ENCODE peak calls at places on chromosomes 6 and 20, in ten cellular contexts. U is AG04450, H is cardiac muscle cell, C is progenitor cell of endocrine pancreas, R is body of pancreas, X is A549, B is endothelial cell, J is psoas muscle, I is IMR-90, S is upper lobe of right lung. Y is an unnamed sample.

GRCh38 chr6:111210074-111210729 is 122.9 kb downstream of the SLC16A10 start:
- DNase-seq in U (peak), H (peak), C (no peak), R (no peak), X (peak), B (peak), J (no peak), I (peak), S (no peak), Y (peak)

GRCh38 chr20:23937303-23938117 is 51.1 kb downstream of the GGTLC1 start:
- DNase-seq in U (no peak), H (peak), C (peak), R (peak), X (peak), B (peak), J (no peak), I (peak), S (peak), Y (no peak)

GRCh38 chr6:102813489-102814275 is 1420.2 kb downstream of the GRIK2 start:
- DNase-seq in U (no peak), H (no peak), C (no peak), R (no peak), X (no peak), B (no peak), J (no peak), I (no peak), S (no peak), Y (no peak)

GRCh38 chr6:12331474-12331873 is 41.3 kb downstream of the EDN1 start:
- DNase-seq in U (no peak), H (no peak), C (no peak), R (peak), X (peak), B (no peak), J (no peak), I (no peak), S (no peak), Y (no peak)

GRCh38 chr6:84027340-84028183 is 6.0 kb upstream of the MRAP2 start:
- DNase-seq in U (no peak), H (no peak), C (no peak), R (peak), X (peak), B (no peak), J (no peak), I (peak), S (no peak), Y (peak)

GRCh38 chr6:138188278-138188923 is 26.7 kb downstream of the ARFGEF3 start:
- DNase-seq in U (no peak), H (peak), C (no peak), R (no peak), X (no peak), B (no peak), J (no peak), I (no peak), S (no peak), Y (no peak)

GRCh38 chr6:135897087-135897486 is 45.6 kb downstream of the PDE7B start:
- DNase-seq in U (no peak), H (no peak), C (no peak), R (no peak), X (no peak), B (no peak), J (no peak), I (no peak), S (no peak), Y (no peak)

GRCh38 chr6:6740595-6740994 is 152.1 kb downstream of the LY86 start:
- DNase-seq in U (no peak), H (no peak), C (no peak), R (no peak), X (no peak), B (no peak), J (no peak), I (no peak), S (no peak), Y (no peak)

GRCh38 chr20:63758152-63758551 is 18.6 kb downstream of the SLC2A4RG start:
- DNase-seq in U (no peak), H (no peak), C (no peak), R (no peak), X (no peak), B (no peak), J (peak), I (no peak), S (no peak), Y (no peak)

GRCh38 chr6:135088232-135088760 is 33.7 kb upstream of the HBS1L start:
- DNase-seq in U (no peak), H (no peak), C (no peak), R (no peak), X (no peak), B (no peak), J (no peak), I (no peak), S (no peak), Y (no peak)

GRCh38 chr6:46876126-46876525 is 45.6 kb downstream of the ADGRF5 start:
- DNase-seq in U (no peak), H (no peak), C (no peak), R (peak), X (no peak), B (peak), J (no peak), I (no peak), S (no peak), Y (no peak)

GRCh38 chr6:70277480-70277879 is 25.4 kb downstream of the COL9A1 start:
- DNase-seq in U (no peak), H (no peak), C (no peak), R (no peak), X (no peak), B (no peak), J (no peak), I (peak), S (no peak), Y (no peak)

GRCh38 chr6:104684911-104685415 is 174.8 kb downstream of the HACE1 start:
- DNase-seq in U (no peak), H (no peak), C (no peak), R (no peak), X (no peak), B (no peak), J (no peak), I (no peak), S (no peak), Y (no peak)

GRCh38 chr20:12925214-12925755 is 83.5 kb upstream of the SPTLC3 start:
- DNase-seq in U (peak), H (peak), C (peak), R (peak), X (peak), B (peak), J (no peak), I (peak), S (no peak), Y (peak)

GRCh38 chr6:15734118-15734897 is 71.5 kb upstream of the DTNBP1 start:
- DNase-seq in U (no peak), H (no peak), C (no peak), R (no peak), X (no peak), B (no peak), J (no peak), I (no peak), S (no peak), Y (no peak)

GRCh38 chr20:5078399-5078958 is 41.3 kb downstream of the PCNA start:
- DNase-seq in U (no peak), H (no peak), C (no peak), R (no peak), X (peak), B (no peak), J (peak), I (peak), S (peak), Y (no peak)

GRCh38 chr6:95686272-95686671 is 108.9 kb downstream of the MANEA start:
- DNase-seq in U (no peak), H (no peak), C (no peak), R (no peak), X (no peak), B (no peak), J (no peak), I (no peak), S (no peak), Y (no peak)

GRCh38 chr6:47141166-47141565 is 99.0 kb upstream of the ADGRF1 start:
- DNase-seq in U (no peak), H (no peak), C (no peak), R (no peak), X (no peak), B (no peak), J (no peak), I (no peak), S (no peak), Y (no peak)

GRCh38 chr20:461254-462198 is 807 bp downstream of the TBC1D20 start:
- DNase-seq in U (no peak), H (peak), C (peak), R (peak), X (peak), B (peak), J (peak), I (peak), S (peak), Y (no peak)

GRCh38 chr6:87909849-87910248 is 137.8 kb upstream of the SPACA1 start:
- DNase-seq in U (no peak), H (no peak), C (no peak), R (no peak), X (no peak), B (no peak), J (no peak), I (peak), S (no peak), Y (peak)

GRCh38 chr6:89281779-89282246 is 33.3 kb downstream of the GABRR2 start:
- DNase-seq in U (no peak), H (peak), C (no peak), R (no peak), X (peak), B (peak), J (no peak), I (peak), S (no peak), Y (no peak)

GRCh38 chr6:82364087-82365010 is 732 bp downstream of the TPBG start:
- DNase-seq in U (no peak), H (peak), C (peak), R (peak), X (peak), B (peak), J (peak), I (peak), S (peak), Y (no peak)
- TF ChIP-seq CTCF in U (no peak), H (no peak), C (no peak), R (no peak), X (no peak), B (no peak), J (no peak), I (no peak), S (no peak), Y (no peak)

GRCh38 chr20:40467703-40468411 is 221.2 kb downstream of the MAFB start:
- DNase-seq in U (no peak), H (no peak), C (no peak), R (no peak), X (no peak), B (no peak), J (no peak), I (no peak), S (no peak), Y (no peak)

GRCh38 chr20:40470313-40471260 is 218.4 kb downstream of the MAFB start:
- DNase-seq in U (no peak), H (peak), C (no peak), R (no peak), X (no peak), B (no peak), J (peak), I (no peak), S (no peak), Y (no peak)

GRCh38 chr20:40468759-40469158 is 220.3 kb downstream of the MAFB start:
- DNase-seq in U (no peak), H (no peak), C (no peak), R (no peak), X (no peak), B (no peak), J (no peak), I (no peak), S (no peak), Y (no peak)

GRCh38 chr20:40472905-40473304 is 216.1 kb downstream of the MAFB start:
- DNase-seq in U (no peak), H (no peak), C (no peak), R (no peak), X (no peak), B (no peak), J (no peak), I (no peak), S (no peak), Y (no peak)

DNA sequence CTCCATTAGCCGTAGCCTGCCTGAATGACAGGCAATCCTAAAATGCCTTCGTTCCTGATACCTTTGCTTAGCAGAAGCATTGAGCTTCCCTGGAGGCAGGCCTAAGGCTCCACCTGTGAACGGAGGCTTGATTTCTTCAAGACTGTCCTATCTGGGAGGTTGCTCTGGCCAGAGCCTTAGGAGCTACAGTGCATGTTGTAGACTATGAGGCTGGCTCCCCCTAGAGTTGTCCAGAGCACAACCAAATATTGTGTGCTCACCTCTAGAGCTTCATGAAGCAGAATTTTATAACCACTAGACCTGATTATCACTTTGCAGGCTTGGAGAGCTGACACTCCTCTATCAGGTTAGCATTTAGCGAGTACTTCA is 217.8 kb downstream of the MAFB start:
- DNase-seq in U (no peak), H (peak), C (no peak), R (no peak), X (peak), B (peak), J (no peak), I (no peak), S (no peak), Y (no peak)
- TF ChIP-seq CTCF in U (no peak), H (no peak), C (peak), R (no peak), X (no peak), B (no peak), J (peak), I (no peak), S (no peak), Y (no peak)

GRCh38 chr6:168528457-168529095 is 87.6 kb downstream of the SMOC2 start:
- DNase-seq in U (no peak), H (no peak), C (no peak), R (no peak), X (no peak), B (no peak), J (no peak), I (no peak), S (no peak), Y (no peak)

GRCh38 chr6:168529214-168529613 is 88.2 kb downstream of the SMOC2 start:
- DNase-seq in U (no peak), H (no peak), C (no peak), R (no peak), X (no peak), B (no peak), J (no peak), I (no peak), S (no peak), Y (no peak)

GRCh38 chr6:168532070-168532469 is 91.1 kb downstream of the SMOC2 start:
- DNase-seq in U (no peak), H (no peak), C (no peak), R (no peak), X (no peak), B (no peak), J (no peak), I (no peak), S (no peak), Y (no peak)

GRCh38 chr6:168533428-168533827 is 92.4 kb downstream of the SMOC2 start:
- DNase-seq in U (no peak), H (no peak), C (no peak), R (peak), X (no peak), B (no peak), J (no peak), I (no peak), S (no peak), Y (no peak)

GRCh38 chr6:168530653-168531071 is 89.7 kb downstream of the SMOC2 start:
- DNase-seq in U (no peak), H (no peak), C (no peak), R (no peak), X (no peak), B (no peak), J (no peak), I (no peak), S (no peak), Y (no peak)
- TF ChIP-seq CTCF in U (no peak), H (no peak), C (peak), R (no peak), X (no peak), B (peak), J (no peak), I (no peak), S (no peak), Y (no peak)

GRCh38 chr20:10357974-10358373 is 76.0 kb downstream of the MKKS start:
- DNase-seq in U (no peak), H (no peak), C (no peak), R (no peak), X (peak), B (no peak), J (no peak), I (peak), S (no peak), Y (no peak)
- TF ChIP-seq CTCF in U (peak), H (peak), C (peak), R (peak), X (peak), B (peak), J (peak), I (peak), S (peak), Y (peak)

GRCh38 chr6:8174571-8174970 is 72.2 kb upstream of the EEF1E1 start:
- DNase-seq in U (no peak), H (no peak), C (no peak), R (no peak), X (no peak), B (no peak), J (no peak), I (no peak), S (no peak), Y (no peak)

GRCh38 chr6:8170245-8170644 is 67.9 kb upstream of the EEF1E1 start:
- DNase-seq in U (no peak), H (no peak), C (no peak), R (no peak), X (peak), B (no peak), J (no peak), I (no peak), S (no peak), Y (no peak)

GRCh38 chr6:8175046-8175777 is 72.9 kb upstream of the EEF1E1 start:
- DNase-seq in U (no peak), H (no peak), C (no peak), R (no peak), X (no peak), B (no peak), J (no peak), I (no peak), S (no peak), Y (no peak)

GRCh38 chr6:8170754-8171153 is 68.4 kb upstream of the EEF1E1 start:
- DNase-seq in U (no peak), H (no peak), C (no peak), R (no peak), X (no peak), B (no peak), J (no peak), I (no peak), S (no peak), Y (no peak)

DNA sequence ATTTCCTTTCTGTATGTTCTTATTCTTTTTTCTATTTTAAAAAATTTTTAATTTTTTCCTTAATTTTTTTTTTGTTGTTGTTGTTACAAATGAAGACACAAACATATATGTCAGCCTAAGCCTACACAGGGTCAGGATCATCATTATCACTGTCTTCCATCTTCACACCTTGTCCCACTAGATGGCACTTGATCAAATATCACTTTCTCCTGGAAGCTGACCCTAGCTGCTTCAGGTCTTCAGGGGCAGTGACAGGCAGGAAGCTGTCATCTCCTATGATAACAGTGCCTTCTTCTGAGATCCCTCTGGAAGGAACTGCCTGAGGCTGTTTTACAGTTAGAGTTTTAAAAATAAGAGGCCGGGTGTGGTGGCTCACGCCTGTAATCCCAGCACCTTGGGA is 70.2 kb upstream of the EEF1E1 start:
- DNase-seq in U (no peak), H (no peak), C (no peak), R (no peak), X (no peak), B (no peak), J (no peak), I (no peak), S (no peak), Y (no peak)
- TF ChIP-seq CTCF in U (no peak), H (no peak), C (no peak), R (no peak), X (no peak), B (no peak), J (no peak), I (no peak), S (no peak), Y (no peak)

DNA sequence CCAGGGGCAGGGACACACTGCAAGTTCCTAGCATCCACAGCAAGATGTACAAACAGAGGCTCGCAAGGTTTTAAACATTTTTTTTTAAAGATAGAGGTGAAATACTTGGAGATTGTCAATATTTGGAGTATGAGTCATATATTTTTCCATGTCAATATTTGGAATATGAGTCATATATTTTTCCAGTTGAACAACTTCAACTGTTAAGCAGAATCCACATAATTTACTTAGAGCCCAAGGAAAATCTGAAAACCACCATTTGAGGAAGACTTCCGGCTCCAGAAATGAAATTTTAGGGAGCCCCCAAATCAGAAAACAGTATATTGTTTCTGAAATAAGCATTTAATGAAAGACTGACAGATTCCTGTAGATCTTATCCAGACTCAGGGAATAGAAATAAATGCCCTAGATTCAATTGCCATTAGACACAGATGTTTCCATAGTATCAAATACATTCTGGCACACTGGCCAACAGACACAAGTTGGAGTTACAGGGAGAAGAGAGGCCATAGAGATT is 51.6 kb upstream of the FAM184A start:
- DNase-seq in U (no peak), H (no peak), C (no peak), R (peak), X (peak), B (no peak), J (no peak), I (peak), S (no peak), Y (no peak)
- TF ChIP-seq CTCF in U (no peak), H (no peak), C (no peak), R (no peak), X (no peak), B (no peak), J (no peak), I (no peak), S (no peak), Y (no peak)

Y was measured in AG09309.